ENCODE peak calls at places on chromosomes 2 and 18, in six cellular contexts. D is AG08396; A is A549; N is neural crest cell; J is T-cell; U is effector memory CD8-positive, alpha-beta T cell. E is an unnamed sample.

GRCh38 chr2:88658890-88659881 is 31.9 kb upstream of the EIF2AK3 start:
- DNase-seq in U (no peak), N (no peak), D (peak), A (peak), J (no peak), E (no peak)

GRCh38 chr2:96245609-96246390 is 20.0 kb downstream of the TMEM127 start:
- DNase-seq in A (no peak), J (no peak), U (no peak), N (no peak), D (no peak), E (no peak)

GRCh38 chr18:59142274-59142673 is 2.6 kb downstream of the SEC11C start:
- DNase-seq in A (no peak), D (no peak), N (no peak), U (no peak), J (no peak), E (no peak)

GRCh38 chr2:31428001-31428418 is 13.5 kb upstream of the XDH start:
- DNase-seq in N (no peak), D (no peak), J (no peak), U (no peak), A (peak), E (no peak)

GRCh38 chr2:42051168-42052125 is 3.6 kb downstream of the PKDCC start:
- DNase-seq in U (no peak), A (no peak), D (no peak), N (no peak), J (no peak), E (no peak)

GRCh38 chr18:28175047-28175929 is 1.6 kb downstream of the CDH2 start:
- DNase-seq in D (peak), N (peak), A (peak), J (no peak), U (no peak), E (no peak)

GRCh38 chr2:22167256-22167655 is 1043.5 kb downstream of the TDRD15 start:
- DNase-seq in D (no peak), N (no peak), U (no peak), J (no peak), A (no peak), E (no peak)

GRCh38 chr2:239688098-239688497 is 287.3 kb upstream of the HDAC4 start:
- DNase-seq in U (no peak), J (no peak), A (peak), N (no peak), D (no peak), E (no peak)

GRCh38 chr2:216687646-216688045 is 7.7 kb downstream of the IGFBP5 start:
- DNase-seq in N (no peak), J (no peak), U (no peak), A (peak), D (no peak), E (no peak)

GRCh38 chr18:5097116-5097703 is 99.8 kb downstream of the AKAIN1 start:
- DNase-seq in U (no peak), J (no peak), D (no peak), N (no peak), A (no peak), E (no peak)

GRCh38 chr2:172373761-172374160 is 53.6 kb upstream of the ITGA6 start:
- DNase-seq in A (no peak), D (no peak), U (no peak), N (no peak), J (no peak), E (no peak)

GRCh38 chr2:27857417-27858172 is 32.6 kb downstream of the RBKS start:
- DNase-seq in U (no peak), J (no peak), N (no peak), A (no peak), D (peak), E (no peak)

GRCh38 chr18:28039078-28039477 is 137.9 kb downstream of the CDH2 start:
- DNase-seq in J (no peak), N (no peak), A (peak), U (no peak), D (no peak), E (no peak)

GRCh38 chr2:3326871-3327270 is 50.7 kb downstream of the EIPR1 start:
- DNase-seq in U (no peak), J (no peak), A (no peak), N (no peak), D (no peak), E (no peak)

GRCh38 chr2:133710613-133711012 is 142.3 kb upstream of the NCKAP5 start:
- DNase-seq in N (no peak), J (no peak), U (no peak), D (no peak), A (no peak), E (no peak)

GRCh38 chr2:62717503-62718081 is 12.1 kb downstream of the EHBP1 start:
- DNase-seq in D (no peak), A (no peak), J (no peak), N (no peak), U (no peak), E (no peak)

GRCh38 chr18:47872426-47872825 is 58.0 kb downstream of the SMAD2 start:
- DNase-seq in D (no peak), A (no peak), N (no peak), J (no peak), U (no peak), E (no peak)

GRCh38 chr18:79631096-79631507 is 48.5 kb upstream of the CTDP1 start:
- DNase-seq in A (no peak), U (no peak), J (no peak), N (no peak), D (no peak), E (no peak)

GRCh38 chr2:43300781-43301586 is 74.6 kb upstream of the ZFP36L2 start:
- DNase-seq in J (no peak), U (no peak), N (no peak), A (no peak), D (no peak), E (no peak)

GRCh38 chr2:17578466-17578928 is 38.0 kb downstream of the VSNL1 start:
- DNase-seq in D (no peak), U (no peak), A (no peak), J (no peak), N (no peak), E (no peak)

GRCh38 chr2:163779970-163780597 is 44.3 kb upstream of the FIGN start:
- DNase-seq in N (no peak), D (no peak), J (no peak), A (no peak), U (no peak), E (no peak)

GRCh38 chr2:67733517-67733916 is 329.3 kb downstream of the C1D start:
- DNase-seq in D (peak), N (peak), A (peak), U (no peak), J (no peak), E (no peak)

GRCh38 chr18:12092398-12093229 is 1.0 kb upstream of the ANKRD62 start:
- DNase-seq in U (no peak), N (no peak), J (no peak), D (no peak), A (peak), E (no peak)

GRCh38 chr2:182594286-182594685 is 121.8 kb upstream of the DNAJC10 start:
- DNase-seq in U (no peak), A (no peak), J (no peak), N (no peak), D (peak), E (no peak)

GRCh38 chr2:111250448-111251030 is 129.8 kb downstream of the BCL2L11 start:
- DNase-seq in N (no peak), D (no peak), J (no peak), U (no peak), A (no peak), E (no peak)

GRCh38 chr2:210028178-210028577 is 25.7 kb downstream of the RPE start:
- DNase-seq in U (no peak), N (no peak), D (no peak), A (no peak), J (no peak), E (no peak)

GRCh38 chr2:231717281-231718180 is 9.2 kb downstream of the PTMA start:
- DNase-seq in N (no peak), A (peak), J (no peak), D (peak), U (no peak), E (no peak)

GRCh38 chr2:25165992-25166618 is 2.3 kb downstream of the POMC start:
- DNase-seq in J (no peak), N (no peak), U (no peak), D (no peak), A (peak), E (peak)

GRCh38 chr2:238821391-238821790 is 26.5 kb upstream of the TWIST2 start:
- DNase-seq in U (no peak), A (peak), N (no peak), D (no peak), J (no peak), E (no peak)

GRCh38 chr2:24359701-24360049 is 661 bp downstream of the ITSN2 start:
- DNase-seq in J (peak), U (peak), A (no peak), D (peak), N (no peak), E (peak)

GRCh38 chr2:33405180-33406105 is 71.0 kb upstream of the RASGRP3 start:
- DNase-seq in J (no peak), D (no peak), A (no peak), U (no peak), N (no peak), E (no peak)

GRCh38 chr2:235598842-235599531 is 105.1 kb downstream of the AGAP1 start:
- DNase-seq in A (peak), N (no peak), U (no peak), D (no peak), J (no peak), E (no peak)

GRCh38 chr18:9914584-9915290 is 921 bp downstream of the VAPA start:
- DNase-seq in A (peak), N (peak), U (peak), J (peak), D (peak), E (peak)

GRCh38 chr2:216210711-216211131 is 101.6 kb downstream of the XRCC5 start:
- DNase-seq in U (no peak), J (no peak), N (no peak), A (no peak), D (no peak), E (no peak)

GRCh38 chr18:4251873-4252272 is 203.2 kb downstream of the DLGAP1 start:
- DNase-seq in D (no peak), J (no peak), U (no peak), N (no peak), A (no peak), E (no peak)

GRCh38 chr18:21598726-21599584 is 1.5 kb downstream of the ESCO1 start:
- DNase-seq in U (no peak), D (no peak), N (no peak), J (no peak), A (peak), E (no peak)

GRCh38 chr2:133600231-133600630 is 32.0 kb upstream of the NCKAP5 start:
- DNase-seq in U (no peak), N (peak), A (no peak), D (no peak), J (no peak), E (no peak)

GRCh38 chr2:126652323-126652891 is 3.6 kb upstream of the GYPC start:
- DNase-seq in A (no peak), J (no peak), N (no peak), U (no peak), D (no peak), E (no peak)

GRCh38 chr2:2847131-2847740 is 516.2 kb upstream of the MYT1L start:
- DNase-seq in U (no peak), D (no peak), N (no peak), J (no peak), A (no peak), E (no peak)

GRCh38 chr18:67665266-67665665 is 148.7 kb upstream of the DSEL start:
- DNase-seq in A (no peak), J (no peak), D (no peak), N (no peak), U (no peak), E (no peak)